ENCODE peak calls at places on chromosomes 1 and 21, in ten cellular contexts. G is Caco-2, E is NB4, R is tibial artery, S is HCT116, J is aorta, V is sigmoid colon, O is GM12864, Q is adrenal gland, D is epithelial cell of esophagus. B is an unnamed sample.

GRCh38 chr1:18630511-18631495 is at the start of gene PAX7:
- DNase-seq in G (no peak), E (no peak), R (no peak), S (no peak), J (no peak), V (no peak), O (no peak), Q (no peak), D (no peak), B (no peak)

GRCh38 chr1:217965156-217965786 is 319.8 kb upstream of the RRP15 start:
- DNase-seq in G (no peak), E (no peak), R (no peak), S (no peak), J (no peak), V (no peak), O (no peak), Q (no peak), D (no peak), B (no peak)

GRCh38 chr21:15050588-15051377 is 14.0 kb downstream of the NRIP1 start:
- DNase-seq in G (no peak), E (no peak), R (no peak), S (no peak), J (no peak), V (no peak), O (no peak), Q (no peak), D (no peak), B (no peak)

GRCh38 chr1:25554426-25554780 is 11.0 kb downstream of the LDLRAP1 start:
- DNase-seq in G (no peak), E (no peak), R (no peak), S (no peak), J (no peak), V (no peak), O (no peak), Q (no peak), D (no peak), B (no peak)

GRCh38 chr1:36542962-36543515 is 60.3 kb upstream of the CSF3R start:
- DNase-seq in G (no peak), E (peak; percentile 23), R (no peak), S (no peak), J (no peak), V (peak; percentile 37), O (no peak), Q (no peak), D (no peak), B (no peak)

GRCh38 chr1:62423580-62424242 is 13.1 kb upstream of the USP1 start:
- DNase-seq in G (peak; percentile 89), E (no peak), R (no peak), S (no peak), J (no peak), V (no peak), O (no peak), Q (no peak), D (no peak), B (no peak)

GRCh38 chr1:23100074-23100748 is 68.4 kb downstream of the LUZP1 start:
- DNase-seq in G (no peak), E (peak; percentile 95), R (peak; percentile 69), S (no peak), J (peak; percentile 56), V (peak; percentile 76), O (no peak), Q (peak; percentile 53), D (peak; percentile 93), B (peak; percentile 17)

GRCh38 chr1:157776971-157777386 is at the start of gene FCRL2:
- DNase-seq in G (no peak), E (peak; percentile 15), R (no peak), S (no peak), J (no peak), V (no peak), O (no peak), Q (no peak), D (no peak), B (no peak)

GRCh38 chr1:226215239-226215638 is 8.2 kb upstream of the MIXL1 start:
- DNase-seq in G (no peak), E (no peak), R (no peak), S (no peak), J (no peak), V (no peak), O (no peak), Q (no peak), D (no peak), B (no peak)

GRCh38 chr1:213326666-213327317 is 275.8 kb downstream of the RPS6KC1 start:
- DNase-seq in G (no peak), E (peak; percentile 86), R (peak; percentile 66), S (no peak), J (peak; percentile 83), V (no peak), O (no peak), Q (no peak), D (peak; percentile 36), B (no peak)

GRCh38 chr1:238177960-238178359 is 287.2 kb upstream of the ZP4 start:
- DNase-seq in G (no peak), E (no peak), R (no peak), S (no peak), J (no peak), V (no peak), O (no peak), Q (no peak), D (peak; percentile 69), B (peak; percentile 79)

GRCh38 chr1:27595597-27595996 is 8.3 kb downstream of the AHDC1 start:
- DNase-seq in G (no peak), E (no peak), R (no peak), S (no peak), J (no peak), V (no peak), O (no peak), Q (no peak), D (no peak), B (no peak)

GRCh38 chr1:164628758-164629157 is 69.8 kb downstream of the PBX1 start:
- DNase-seq in G (no peak), E (no peak), R (no peak), S (no peak), J (no peak), V (no peak), O (no peak), Q (no peak), D (no peak), B (no peak)

GRCh38 chr1:36884029-36884701 is 150.2 kb downstream of the GRIK3 start:
- DNase-seq in G (no peak), E (peak; percentile 11), R (no peak), S (no peak), J (no peak), V (no peak), O (peak; percentile 8), Q (no peak), D (no peak), B (no peak)

GRCh38 chr1:41629136-41629535 is 144.7 kb upstream of the EDN2 start:
- DNase-seq in G (no peak), E (no peak), R (no peak), S (no peak), J (no peak), V (no peak), O (no peak), Q (no peak), D (no peak), B (no peak)

GRCh38 chr21:34801519-34802132 is 132.8 kb downstream of the CLIC6 start:
- DNase-seq in G (no peak), E (peak; percentile 33), R (no peak), S (no peak), J (no peak), V (no peak), O (no peak), Q (no peak), D (peak; percentile 42), B (no peak)

GRCh38 chr1:225597926-225598575 is 54.9 kb downstream of the ENAH start:
- DNase-seq in G (no peak), E (peak; percentile 38), R (no peak), S (no peak), J (no peak), V (no peak), O (no peak), Q (no peak), D (peak; percentile 61), B (no peak)

DNA sequence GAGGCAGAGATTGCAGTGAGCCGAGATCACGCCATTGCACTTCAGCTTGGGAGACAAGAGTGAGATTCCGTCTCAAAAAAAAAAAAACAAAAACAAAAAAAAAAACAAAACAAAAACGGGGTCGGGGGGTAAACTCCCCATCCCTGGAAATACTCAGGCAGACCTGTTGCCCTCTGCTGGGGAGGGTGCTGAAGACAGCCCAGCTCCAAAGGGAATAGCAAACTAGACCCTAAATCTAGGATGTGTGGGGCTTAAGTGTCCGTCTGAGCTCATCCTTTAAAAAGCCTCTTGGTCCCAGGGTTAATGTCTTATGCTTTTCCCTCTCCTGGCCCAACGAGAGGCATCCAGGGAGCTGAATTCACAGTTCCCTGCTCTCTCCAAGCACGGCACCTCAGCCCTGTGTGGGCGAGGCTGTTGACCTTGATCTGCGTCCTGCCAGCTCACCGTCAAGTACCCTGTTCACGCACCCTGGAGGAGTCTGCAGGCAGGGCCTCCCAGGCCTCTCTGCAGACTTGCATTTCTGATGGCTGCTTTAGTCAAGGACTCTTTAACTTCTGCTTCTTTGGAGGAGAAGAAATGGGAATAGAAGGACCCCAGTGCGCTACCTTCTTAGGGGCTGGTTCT is 22.3 kb downstream of the KCND3 start:
- DNase-seq in G (no peak), E (no peak), R (no peak), S (no peak), J (no peak), V (no peak), O (no peak), Q (no peak), D (no peak), B (no peak)
- H3K4me3 ChIP-seq in G (no peak overlapping the region), E (no peak overlapping the region), R (no peak overlapping the region), S (no peak overlapping the region), J (no peak overlapping the region), V (no peak overlapping the region), O (no peak overlapping the region), Q (no peak overlapping the region), D (no peak overlapping the region), B (no peak overlapping the region)

DNA sequence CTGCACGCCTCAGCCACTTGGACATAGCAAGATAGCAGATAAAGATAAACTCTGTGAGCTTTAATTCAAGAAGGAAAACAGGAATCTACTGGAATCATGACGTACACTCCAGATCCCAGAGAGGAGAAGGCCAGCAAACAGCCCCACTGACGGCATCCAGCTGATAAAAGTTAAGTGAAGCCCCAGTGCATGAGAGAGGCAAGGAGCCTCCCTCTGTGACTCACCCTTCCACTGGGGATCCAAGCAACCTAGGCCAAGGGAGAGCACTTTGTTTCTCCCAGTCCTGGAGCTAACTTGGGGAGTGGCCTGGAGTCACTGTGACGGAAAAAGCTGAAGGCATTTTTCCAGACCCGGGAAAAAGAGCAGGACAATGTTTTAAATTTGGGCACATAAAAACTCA is 270.0 kb downstream of the AKT3 start:
- DNase-seq in G (no peak), E (no peak), R (no peak), S (no peak), J (no peak), V (no peak), O (no peak), Q (no peak), D (peak; percentile 8), B (no peak)
- H3K4me3 ChIP-seq in G (no peak overlapping the region), E (no peak overlapping the region), R (no peak overlapping the region), S (no peak overlapping the region), J (no peak overlapping the region), V (no peak overlapping the region), O (no peak overlapping the region), Q (no peak overlapping the region), D (no peak overlapping the region), B (no peak overlapping the region)

GRCh38 chr1:112849967-112850641 is 105.9 kb downstream of the SLC16A1 start:
- DNase-seq in G (peak; percentile 71), E (peak; percentile 37), R (no peak), S (no peak), J (no peak), V (peak; percentile 55), O (no peak), Q (no peak), D (no peak), B (no peak)
- H3K4me3 ChIP-seq in G (peak overlapping the region; percentile 81), E (peak overlapping the region; percentile 67), R (peak overlapping the region; percentile 31), S (no peak overlapping the region), J (no peak overlapping the region), V (peak overlapping the region; percentile 19), O (no peak overlapping the region), Q (no peak overlapping the region), D (peak overlapping the region; percentile 50), B (peak overlapping the region; percentile 75)

GRCh38 chr1:43532716-43533115 is 2.0 kb downstream of the PTPRF start:
- DNase-seq in G (no peak), E (no peak), R (no peak), S (no peak), J (no peak), V (no peak), O (no peak), Q (no peak), D (no peak), B (no peak)
- H3K4me3 ChIP-seq in G (no peak overlapping the region), E (no peak overlapping the region), R (no peak overlapping the region), S (no peak overlapping the region), J (no peak overlapping the region), V (no peak overlapping the region), O (no peak overlapping the region), Q (no peak overlapping the region), D (peak overlapping the region; percentile 93), B (no peak overlapping the region)